ENCODE peak calls at places on chromosomes 16 and 17, in five cellular contexts. One of them, this sample, is unnamed.

GRCh38 chr17:81976332-81977210 is 858 bp upstream of the ASPSCR1 start:
- DNase-seq in brain microvascular endothelial cell: no peak
- DNase-seq in AG08396: no peak
- DNase-seq in amniotic stem cell: no peak
- DNase-seq in HuH-7: no peak
- DNase-seq in this sample: no peak

GRCh38 chr16:29975811-29976511 is 2.3 kb downstream of the TAOK2 start:
- DNase-seq in brain microvascular endothelial cell: no peak
- DNase-seq in AG08396: peak
- DNase-seq in amniotic stem cell: no peak
- DNase-seq in HuH-7: no peak
- DNase-seq in this sample: no peak

GRCh38 chr17:7858487-7858832 is 657 bp downstream of the CYB5D1 start:
- DNase-seq in brain microvascular endothelial cell: peak
- DNase-seq in AG08396: peak
- DNase-seq in amniotic stem cell: peak
- DNase-seq in HuH-7: no peak
- DNase-seq in this sample: no peak

GRCh38 chr16:28204211-28204610 is 7.6 kb downstream of the XPO6 start:
- DNase-seq in brain microvascular endothelial cell: no peak
- DNase-seq in AG08396: no peak
- DNase-seq in amniotic stem cell: no peak
- DNase-seq in HuH-7: no peak
- DNase-seq in this sample: no peak

GRCh38 chr16:14505846-14506245 is 124.2 kb downstream of the PARN start:
- DNase-seq in brain microvascular endothelial cell: peak
- DNase-seq in AG08396: no peak
- DNase-seq in amniotic stem cell: no peak
- DNase-seq in HuH-7: no peak
- DNase-seq in this sample: no peak

GRCh38 chr16:1438229-1439057 is 5.9 kb downstream of the CCDC154 start:
- DNase-seq in brain microvascular endothelial cell: no peak
- DNase-seq in AG08396: no peak
- DNase-seq in amniotic stem cell: no peak
- DNase-seq in HuH-7: no peak
- DNase-seq in this sample: no peak

GRCh38 chr17:41518789-41519449 is at the start of gene KRT15:
- DNase-seq in brain microvascular endothelial cell: no peak
- DNase-seq in AG08396: no peak
- DNase-seq in amniotic stem cell: no peak
- DNase-seq in HuH-7: no peak
- DNase-seq in this sample: no peak

GRCh38 chr16:30028438-30029093 is 2.5 kb downstream of the TLCD3B start:
- DNase-seq in brain microvascular endothelial cell: no peak
- DNase-seq in AG08396: no peak
- DNase-seq in amniotic stem cell: no peak
- DNase-seq in HuH-7: no peak
- DNase-seq in this sample: no peak

GRCh38 chr17:18031955-18032354 is 7.0 kb downstream of the ATPAF2 start:
- DNase-seq in brain microvascular endothelial cell: peak
- DNase-seq in AG08396: no peak
- DNase-seq in amniotic stem cell: no peak
- DNase-seq in HuH-7: no peak
- DNase-seq in this sample: no peak

GRCh38 chr17:63222655-63223054 is 223.5 kb downstream of the CYB561 start:
- DNase-seq in brain microvascular endothelial cell: peak
- DNase-seq in AG08396: no peak
- DNase-seq in amniotic stem cell: no peak
- DNase-seq in HuH-7: no peak
- DNase-seq in this sample: no peak

GRCh38 chr16:83475108-83475507 is 332.7 kb upstream of the HSBP1 start:
- DNase-seq in brain microvascular endothelial cell: no peak
- DNase-seq in AG08396: no peak
- DNase-seq in amniotic stem cell: no peak
- DNase-seq in HuH-7: no peak
- DNase-seq in this sample: no peak

GRCh38 chr17:33218657-33219298 is 74.3 kb downstream of the ASIC2 start:
- DNase-seq in brain microvascular endothelial cell: no peak
- DNase-seq in AG08396: peak
- DNase-seq in amniotic stem cell: no peak
- DNase-seq in HuH-7: no peak
- DNase-seq in this sample: no peak

GRCh38 chr17:40843242-40843641 is 20.8 kb upstream of the KRT10 start:
- DNase-seq in brain microvascular endothelial cell: no peak
- DNase-seq in AG08396: no peak
- DNase-seq in amniotic stem cell: no peak
- DNase-seq in HuH-7: no peak
- DNase-seq in this sample: no peak

GRCh38 chr17:66841744-66842143 is 6.8 kb downstream of the CACNG5 start:
- DNase-seq in brain microvascular endothelial cell: no peak
- DNase-seq in AG08396: no peak
- DNase-seq in amniotic stem cell: no peak
- DNase-seq in HuH-7: no peak
- DNase-seq in this sample: no peak

GRCh38 chr17:58330997-58331814 is 2.6 kb upstream of the TSPOAP1 start:
- DNase-seq in brain microvascular endothelial cell: no peak
- DNase-seq in AG08396: no peak
- DNase-seq in amniotic stem cell: no peak
- DNase-seq in HuH-7: no peak
- DNase-seq in this sample: no peak

GRCh38 chr17:75498726-75499213 is 16.6 kb downstream of the CASKIN2 start:
- DNase-seq in brain microvascular endothelial cell: no peak
- DNase-seq in AG08396: no peak
- DNase-seq in amniotic stem cell: no peak
- DNase-seq in HuH-7: no peak
- DNase-seq in this sample: no peak

GRCh38 chr17:41777579-41778188 is 8.8 kb downstream of the JUP start:
- DNase-seq in brain microvascular endothelial cell: peak
- DNase-seq in AG08396: peak
- DNase-seq in amniotic stem cell: peak
- DNase-seq in HuH-7: peak
- DNase-seq in this sample: no peak